ENCODE peak calls at places on chromosomes 2 and 18, in five cellular contexts. Z is IMR-90, Y is neuronal stem cell, W is mesendoderm, O is H1. K is an unnamed sample.

GRCh38 chr2:21642647-21643046 is 518.9 kb downstream of the TDRD15 start:
- DNase-seq in Z (peak), Y (no peak), W (peak), O (no peak), K (no peak)

GRCh38 chr2:232014681-232015080 is 53.2 kb downstream of the DIS3L2 start:
- DNase-seq in Z (no peak), Y (no peak), W (no peak), O (no peak), K (no peak)

GRCh38 chr2:172968061-172968469 is 107.6 kb upstream of the MAP3K20 start:
- DNase-seq in Z (peak), Y (no peak), W (no peak), O (no peak), K (no peak)

GRCh38 chr2:216012133-216012829 is 1.1 kb downstream of the MREG start:
- DNase-seq in Z (no peak), Y (no peak), W (no peak), O (no peak), K (no peak)

GRCh38 chr2:31334311-31335026 is 80.1 kb downstream of the XDH start:
- DNase-seq in Z (peak), Y (no peak), W (no peak), O (peak), K (no peak)

GRCh38 chr2:8134105-8134903 is 547.6 kb upstream of the ID2 start:
- DNase-seq in Z (no peak), Y (no peak), W (no peak), O (no peak), K (no peak)

GRCh38 chr2:223725494-223725893 is 111.9 kb downstream of the AP1S3 start:
- DNase-seq in Z (peak), Y (peak), W (peak), O (peak), K (peak)

GRCh38 chr2:9663008-9663879 is 32.4 kb upstream of the YWHAQ start:
- DNase-seq in Z (no peak), Y (no peak), W (no peak), O (no peak), K (no peak)

GRCh38 chr2:134245340-134245984 is 8.4 kb upstream of the MGAT5 start:
- DNase-seq in Z (peak), Y (peak), W (peak), O (peak), K (peak)

GRCh38 chr2:42954227-42954962 is 162.0 kb upstream of the HAAO start:
- DNase-seq in Z (peak), Y (no peak), W (peak), O (no peak), K (no peak)

GRCh38 chr2:84880645-84881521 is at the start of gene TRABD2A:
- DNase-seq in Z (peak), Y (peak), W (peak), O (peak), K (peak)

GRCh38 chr18:12420831-12421421 is 13.2 kb downstream of the PRELID3A start:
- DNase-seq in Z (no peak), Y (peak), W (peak), O (peak), K (peak)

DNA sequence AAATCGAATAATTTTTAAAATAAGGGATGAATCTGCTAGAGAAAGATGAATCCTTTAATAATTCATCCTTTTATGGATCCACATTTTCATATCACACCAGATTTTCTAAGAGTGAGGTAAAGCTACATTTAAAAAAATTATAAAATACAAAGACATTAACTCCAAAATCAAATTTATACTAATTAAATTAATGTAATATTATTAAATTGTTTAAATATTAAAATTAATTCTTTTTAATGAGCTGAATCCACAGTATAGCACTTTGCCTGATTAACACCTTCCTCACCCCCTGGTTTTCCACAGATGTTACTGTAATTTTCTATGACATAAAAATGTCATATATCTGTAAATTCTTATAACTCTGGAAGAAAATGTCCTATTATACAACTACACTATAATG is 26.2 kb downstream of the ZRANB3 start:
- DNase-seq in Z (no peak), Y (no peak), W (no peak), O (no peak), K (no peak)
- H2AK5ac ChIP-seq in Z (no peak), Y (no peak), W (no peak), O (no peak), K (no peak)

DNA sequence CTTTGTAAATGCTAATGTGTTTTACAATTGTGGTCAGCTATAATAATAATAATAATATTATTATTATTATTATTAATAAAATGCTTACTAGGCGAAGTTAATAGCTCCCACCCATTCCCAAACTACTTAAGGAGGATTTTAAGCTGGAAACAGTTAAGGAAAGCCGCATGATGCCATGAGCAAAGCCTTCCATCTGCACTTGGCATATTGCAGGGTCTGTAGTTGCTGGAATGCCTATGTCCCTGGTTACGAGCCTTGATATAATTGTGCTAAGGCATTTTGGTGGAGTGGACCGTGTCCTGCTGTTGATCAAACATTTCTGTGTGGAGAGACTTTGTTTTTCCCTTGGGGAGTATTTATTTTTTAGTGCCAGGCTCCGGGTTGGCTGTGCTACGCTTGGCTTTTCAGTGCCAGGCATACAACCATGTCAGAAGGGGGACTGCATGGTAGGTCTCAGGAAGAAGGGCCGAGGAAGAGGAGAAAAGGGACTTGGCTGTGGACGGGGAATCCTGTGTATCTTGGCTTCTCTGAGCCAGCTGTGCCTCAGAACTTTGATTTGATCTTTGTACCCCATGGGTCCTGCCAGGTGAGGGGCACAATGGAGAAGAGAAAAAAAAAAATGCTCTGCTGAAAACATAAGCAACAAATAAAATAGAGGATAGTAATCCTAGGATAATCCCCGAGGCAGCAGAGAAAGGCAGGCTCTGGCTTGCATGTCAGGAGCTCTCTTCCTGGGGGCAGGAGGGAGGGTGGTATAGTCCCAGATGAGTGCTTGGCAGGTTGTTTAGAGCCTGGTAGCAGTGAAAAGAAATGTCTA is 232.8 kb downstream of the NEDD4L start:
- DNase-seq in Z (no peak), Y (no peak), W (no peak), O (no peak), K (no peak)
- H3K18ac ChIP-seq in Z (no peak), Y (no peak), W (no peak), O (peak), K (no peak)

GRCh38 chr18:77098033-77098432 is 34.5 kb downstream of the MBP start:
- DNase-seq in Z (peak), Y (no peak), W (no peak), O (no peak), K (no peak)

GRCh38 chr18:77099501-77100370 is 32.8 kb downstream of the MBP start:
- DNase-seq in Z (no peak), Y (no peak), W (peak), O (no peak), K (no peak)

GRCh38 chr18:77096936-77097886 is 35.4 kb downstream of the MBP start:
- DNase-seq in Z (no peak), Y (no peak), W (peak), O (peak), K (peak)

GRCh38 chr18:77100751-77101355 is 31.7 kb downstream of the MBP start:
- DNase-seq in Z (no peak), Y (no peak), W (no peak), O (no peak), K (no peak)

DNA sequence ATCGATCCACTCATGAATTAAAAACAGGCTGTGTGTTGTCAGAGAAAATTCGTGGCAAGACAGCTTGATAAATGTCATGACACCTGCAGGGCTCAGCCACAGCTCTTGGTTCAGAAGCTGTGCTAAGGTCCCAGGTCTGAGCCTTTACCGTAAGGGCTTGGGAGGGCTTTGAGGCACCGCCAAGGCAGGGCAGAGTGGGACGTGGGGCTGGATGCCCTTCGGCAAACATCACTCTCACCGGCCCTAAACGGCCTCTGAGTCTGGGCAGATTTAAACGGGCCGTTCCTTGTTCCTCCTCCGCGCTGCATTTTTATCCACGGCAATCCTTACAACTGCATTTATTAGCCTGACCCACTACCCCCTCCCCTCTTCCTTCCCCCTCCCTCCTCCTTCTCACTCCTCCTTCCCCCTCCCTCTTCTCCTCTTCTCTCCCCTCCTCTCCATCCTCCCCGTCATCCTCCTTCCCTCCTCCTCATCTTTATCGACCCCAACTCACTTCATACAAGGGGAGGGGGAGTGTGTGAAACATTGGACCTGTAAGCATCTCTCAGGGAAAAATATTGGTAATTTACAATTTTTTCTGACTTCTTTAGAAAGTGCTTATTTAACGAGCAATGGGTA is 33.9 kb downstream of the MBP start:
- DNase-seq in Z (no peak), Y (no peak), W (peak), O (no peak), K (no peak)
- H2AK5ac ChIP-seq in Z (peak), Y (no peak), W (peak), O (peak), K (no peak)

GRCh38 chr18:23135679-23136325 is 517 bp downstream of the CABLES1 start:
- DNase-seq in Z (no peak), Y (peak), W (peak), O (no peak), K (no peak)
- H3K18ac ChIP-seq in Z (no peak), Y (peak), W (peak), O (no peak), K (peak)